ENCODE peak calls at places on chromosomes 11 and 22, in ten cellular contexts. O is NCI-H1694, K is mesendoderm, F is fibroblast of lung, Q is H7, N is T-helper 2 cell, D is bronchial epithelial cell, V is globus pallidus, L is H4, R is NCI-H774. Z is an unnamed sample.

GRCh38 chr11:107457205-107457557 is 444 bp downstream of the CWF19L2 start:
- DNase-seq in O (no peak), V (no peak), K (peak; percentile 28), R (no peak), L (no peak), F (peak; percentile 15), Q (peak; percentile 12), N (peak; percentile 29), D (peak; percentile 23), Z (no peak)

GRCh38 chr11:32071811-32072210 is 19.1 kb upstream of the RCN1 start:
- DNase-seq in D (peak; percentile 43), F (peak; percentile 84), O (no peak), L (peak; percentile 60), Q (peak; percentile 30), N (no peak), V (no peak), K (peak; percentile 54), R (no peak), Z (no peak)

GRCh38 chr11:15286465-15286864 is 171.7 kb downstream of the INSC start:
- DNase-seq in L (peak; percentile 23), R (no peak), F (no peak), K (no peak), O (no peak), Q (no peak), D (no peak), N (no peak), V (no peak), Z (no peak)

GRCh38 chr11:83571301-83571700 is 285.1 kb upstream of the CCDC90B start:
- DNase-seq in Q (no peak), R (no peak), V (no peak), K (no peak), N (no peak), F (peak; percentile 61), L (peak; percentile 25), D (peak; percentile 59), O (no peak), Z (no peak)

GRCh38 chr11:65894034-65894591 is 3.6 kb downstream of the CCDC85B start:
- DNase-seq in D (no peak), L (no peak), N (peak; percentile 72), K (no peak), F (no peak), O (no peak), R (no peak), V (no peak), Q (no peak), Z (no peak)

GRCh38 chr11:120810251-120810650 is 213.7 kb upstream of the TBCEL start:
- DNase-seq in R (no peak), F (peak; percentile 40), K (no peak), Q (no peak), N (no peak), L (no peak), V (no peak), D (no peak), O (no peak), Z (no peak)

GRCh38 chr11:13446444-13446843 is 16.6 kb downstream of the BTBD10 start:
- DNase-seq in O (no peak), N (no peak), F (peak; percentile 56), Q (no peak), D (peak; percentile 48), R (no peak), L (no peak), K (no peak), V (no peak), Z (no peak)

GRCh38 chr11:60396790-60397189 is 531 bp downstream of the MS4A14 start:
- DNase-seq in L (no peak), N (no peak), V (peak; percentile 17), Q (no peak), K (no peak), F (no peak), O (no peak), D (no peak), R (no peak), Z (peak; percentile 0)

GRCh38 chr22:23089010-23089409 is 18.7 kb downstream of the GNAZ start:
- DNase-seq in F (no peak), N (no peak), O (no peak), D (no peak), V (no peak), K (no peak), L (no peak), Q (no peak), R (no peak), Z (no peak)

Z was measured in midbrain.